ENCODE peak calls at places on chromosomes 11 and 22, in nine cellular contexts. Q, Y, E, P, S, I, G, F and W are unnamed samples.

GRCh38 chr11:17353228-17354021 is 1.8 kb downstream of the NCR3LG1 start:
- DNase-seq in Q (peak), Y (peak), E (peak), P (peak), S (no peak), I (peak), G (peak), F (peak), W (no peak)

GRCh38 chr11:284081-285020 is 4.6 kb upstream of the PGGHG start:
- DNase-seq in Q (peak), Y (no peak), E (no peak), P (no peak), S (no peak), I (no peak), G (no peak), F (peak), W (no peak)

GRCh38 chr11:36362902-36363301 is 66.8 kb downstream of the PRR5L start:
- DNase-seq in Q (no peak), Y (no peak), E (no peak), P (no peak), S (no peak), I (peak), G (no peak), F (no peak), W (peak)

GRCh38 chr11:34238966-34239365 is 118.8 kb downstream of the ABTB2 start:
- DNase-seq in Q (no peak), Y (no peak), E (no peak), P (no peak), S (no peak), I (no peak), G (no peak), F (no peak), W (no peak)

GRCh38 chr11:43756575-43756974 is 76.0 kb downstream of the HSD17B12 start:
- DNase-seq in Q (no peak), Y (no peak), E (no peak), P (no peak), S (no peak), I (peak), G (no peak), F (no peak), W (no peak)

GRCh38 chr11:6418199-6418957 is 516 bp downstream of the APBB1 start:
- DNase-seq in Q (no peak), Y (no peak), E (peak), P (peak), S (no peak), I (no peak), G (no peak), F (no peak), W (no peak)

GRCh38 chr22:20956258-20957117 is 10.6 kb upstream of the AIFM3 start:
- DNase-seq in Q (peak), Y (no peak), E (peak), P (no peak), S (no peak), I (peak), G (peak), F (no peak), W (no peak)

GRCh38 chr11:90179923-90180322 is 42.9 kb downstream of the CHORDC1 start:
- DNase-seq in Q (no peak), Y (no peak), E (no peak), P (no peak), S (no peak), I (no peak), G (no peak), F (no peak), W (no peak)

GRCh38 chr11:14179126-14179820 is 179.7 kb downstream of the RRAS2 start:
- DNase-seq in Q (no peak), Y (no peak), E (no peak), P (no peak), S (no peak), I (peak), G (no peak), F (no peak), W (peak)

GRCh38 chr11:133197425-133197824 is 334.9 kb downstream of the OPCML start:
- DNase-seq in Q (no peak), Y (no peak), E (no peak), P (no peak), S (no peak), I (no peak), G (no peak), F (no peak), W (peak)

GRCh38 chr22:49462795-49463194 is 364.9 kb downstream of the BRD1 start:
- DNase-seq in Q (no peak), Y (no peak), E (no peak), P (no peak), S (no peak), I (no peak), G (no peak), F (no peak), W (no peak)

GRCh38 chr11:122069946-122070345 is 46.1 kb downstream of the BLID start:
- DNase-seq in Q (no peak), Y (peak), E (peak), P (peak), S (no peak), I (peak), G (no peak), F (peak), W (no peak)

GRCh38 chr11:131626761-131627160 is 256.3 kb downstream of the NTM start:
- DNase-seq in Q (no peak), Y (no peak), E (no peak), P (no peak), S (no peak), I (no peak), G (no peak), F (no peak), W (peak)

GRCh38 chr11:9858822-9859221 is 194.9 kb downstream of the SWAP70 start:
- DNase-seq in Q (no peak), Y (no peak), E (no peak), P (peak), S (no peak), I (peak), G (no peak), F (no peak), W (no peak)

GRCh38 chr11:82776377-82776776 is 42.7 kb upstream of the FAM181B start:
- DNase-seq in Q (no peak), Y (no peak), E (no peak), P (no peak), S (no peak), I (no peak), G (no peak), F (no peak), W (no peak)

GRCh38 chr11:18106688-18107087 is 806 bp upstream of the SAAL1 start:
- DNase-seq in Q (no peak), Y (no peak), E (no peak), P (peak), S (no peak), I (peak), G (no peak), F (no peak), W (no peak)

GRCh38 chr11:119095066-119095880 is 6.4 kb downstream of the DPAGT1 start:
- DNase-seq in Q (peak), Y (peak), E (peak), P (peak), S (peak), I (peak), G (peak), F (peak), W (peak)
- TF ChIP-seq POLR2A in Q (peak), Y (peak), E (peak), P (peak), S (peak), I (peak), G (peak), F (peak), W (peak)

GRCh38 chr11:67428052-67429001 is at the start of gene RPS6KB2:
- DNase-seq in Q (peak), Y (peak), E (peak), P (peak), S (peak), I (peak), G (peak), F (peak), W (peak)
- TF ChIP-seq CTCF in Q (no peak), Y (no peak), E (no peak), P (no peak), S (no peak), I (no peak), G (no peak), F (no peak), W (no peak)

GRCh38 chr11:114159802-114160588 is 100.5 kb downstream of the ZBTB16 start:
- DNase-seq in Q (no peak), Y (peak), E (peak), P (peak), S (peak), I (peak), G (peak), F (peak), W (peak)

GRCh38 chr11:114159320-114159719 is 99.8 kb downstream of the ZBTB16 start:
- DNase-seq in Q (no peak), Y (no peak), E (no peak), P (peak), S (no peak), I (no peak), G (no peak), F (no peak), W (no peak)

GRCh38 chr11:114162719-114163123 is 103.2 kb downstream of the ZBTB16 start:
- DNase-seq in Q (no peak), Y (peak), E (peak), P (peak), S (peak), I (peak), G (peak), F (peak), W (peak)

GRCh38 chr11:114161486-114162250 is 102.2 kb downstream of the ZBTB16 start:
- DNase-seq in Q (no peak), Y (no peak), E (no peak), P (no peak), S (no peak), I (no peak), G (no peak), F (no peak), W (no peak)

DNA sequence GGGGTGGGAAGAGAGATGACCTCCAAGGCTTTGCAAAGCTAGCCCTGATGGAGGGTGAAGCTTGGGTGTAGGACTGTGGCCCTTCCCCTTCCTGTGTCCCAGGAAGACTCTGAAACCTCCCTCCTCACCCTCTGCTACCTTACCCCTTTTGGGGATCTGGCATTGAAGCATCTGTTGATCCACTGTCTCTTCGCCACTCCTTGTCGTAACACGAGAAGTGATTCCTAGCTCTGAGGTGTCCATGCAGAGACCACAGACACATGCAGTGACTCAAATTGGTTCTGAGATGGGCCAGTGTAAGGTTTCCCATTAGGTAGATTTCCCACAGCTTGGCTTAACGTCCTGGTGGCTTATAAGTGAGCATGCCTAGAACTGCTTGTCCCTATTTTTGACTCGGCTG is 101.4 kb downstream of the ZBTB16 start:
- DNase-seq in Q (no peak), Y (no peak), E (no peak), P (no peak), S (no peak), I (no peak), G (no peak), F (no peak), W (no peak)
- H3K4me3 ChIP-seq in Q (no peak), Y (no peak), E (no peak), P (no peak), S (peak), I (no peak), G (no peak), F (peak), W (peak)

DNA sequence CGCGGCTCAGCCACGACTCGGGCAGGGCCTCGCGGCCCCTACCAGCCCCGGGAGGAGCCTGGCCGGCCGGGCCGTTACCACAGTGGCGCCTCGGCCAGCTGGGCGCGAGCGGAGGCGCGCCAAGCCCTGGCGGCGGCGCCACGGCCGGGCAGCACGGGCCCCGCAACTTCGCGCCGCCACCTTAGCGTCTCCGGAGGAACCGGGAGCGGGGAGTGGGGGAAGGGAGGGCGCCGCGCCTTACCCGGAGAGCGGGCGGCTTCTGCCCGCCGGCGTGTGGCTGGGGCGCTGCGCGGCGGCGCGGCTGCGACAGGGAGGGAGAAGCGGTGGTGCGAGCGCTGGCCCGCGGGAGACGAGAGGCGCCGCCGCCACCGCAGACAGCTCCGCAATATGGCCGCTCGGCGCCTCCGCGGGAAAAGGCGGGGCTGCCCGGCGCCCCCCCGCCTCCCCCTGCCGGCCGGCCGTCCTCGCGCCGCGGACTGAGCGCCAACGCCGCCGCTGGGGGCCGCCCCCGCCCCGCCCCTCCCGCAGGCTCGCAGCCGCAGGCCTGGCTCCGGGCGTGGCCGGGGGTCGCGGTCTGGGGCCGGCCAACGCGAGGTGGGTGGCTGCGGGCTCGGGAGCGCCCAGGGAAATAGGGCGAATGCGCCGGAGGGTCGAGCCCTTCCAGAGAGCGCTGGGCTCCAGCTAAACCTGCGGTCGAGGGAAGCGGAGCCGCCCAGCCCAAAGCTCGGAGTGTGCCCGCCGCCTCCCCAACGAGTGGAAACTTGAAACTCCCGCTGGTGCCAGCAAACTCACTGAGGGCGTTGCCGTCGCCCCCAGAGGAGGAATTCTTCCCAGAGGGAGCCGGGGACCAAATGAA is at the start of gene RDX:
- DNase-seq in Q (peak), Y (peak), E (peak), P (peak), S (no peak), I (peak), G (peak), F (peak), W (no peak)
- TF ChIP-seq POLR2A in Q (no peak), Y (no peak), E (no peak), P (peak), S (peak), I (peak), G (peak), F (peak), W (peak)

GRCh38 chr11:93361435-93361834 is 30.9 kb downstream of the DEUP1 start:
- DNase-seq in Q (no peak), Y (no peak), E (no peak), P (no peak), S (no peak), I (no peak), G (no peak), F (no peak), W (no peak)
- TF ChIP-seq CTCF in Q (no peak), Y (peak), E (no peak), P (no peak), S (no peak), I (no peak), G (no peak), F (no peak), W (peak)

GRCh38 chr11:118574636-118575035 is 2.4 kb downstream of the ARCN1 start:
- DNase-seq in Q (no peak), Y (no peak), E (no peak), P (no peak), S (no peak), I (no peak), G (no peak), F (no peak), W (no peak)
- H3K4me3 ChIP-seq in Q (no peak), Y (peak), E (no peak), P (no peak), S (no peak), I (no peak), G (no peak), F (no peak), W (no peak)

GRCh38 chr22:36369004-36369921 is 18.5 kb downstream of the MYH9 start:
- DNase-seq in Q (no peak), Y (no peak), E (no peak), P (peak), S (no peak), I (peak), G (no peak), F (no peak), W (no peak)

GRCh38 chr22:36367479-36367878 is 20.3 kb downstream of the MYH9 start:
- DNase-seq in Q (no peak), Y (no peak), E (no peak), P (no peak), S (no peak), I (no peak), G (no peak), F (no peak), W (no peak)

GRCh38 chr22:36371920-36372319 is 15.8 kb downstream of the MYH9 start:
- DNase-seq in Q (no peak), Y (no peak), E (no peak), P (peak), S (no peak), I (peak), G (no peak), F (no peak), W (no peak)

GRCh38 chr22:36368359-36368983 is 19.3 kb downstream of the MYH9 start:
- DNase-seq in Q (no peak), Y (no peak), E (no peak), P (peak), S (no peak), I (peak), G (no peak), F (no peak), W (no peak)

GRCh38 chr22:36369922-36370781 is 17.6 kb downstream of the MYH9 start:
- DNase-seq in Q (no peak), Y (no peak), E (peak), P (peak), S (no peak), I (peak), G (no peak), F (no peak), W (no peak)
- TF ChIP-seq POLR2A in Q (no peak), Y (peak), E (peak), P (peak), S (no peak), I (no peak), G (no peak), F (no peak), W (no peak)

GRCh38 chr22:46738961-46739870 is 1.2 kb upstream of the CERK start:
- DNase-seq in Q (peak), Y (no peak), E (peak), P (peak), S (no peak), I (peak), G (peak), F (peak), W (no peak)
- TF ChIP-seq CTCF in Q (no peak), Y (peak), E (peak), P (peak), S (no peak), I (peak), G (peak), F (no peak), W (no peak)

GRCh38 chr22:19761500-19762314 is 1.1 kb downstream of the TBX1 start:
- DNase-seq in Q (no peak), Y (no peak), E (no peak), P (no peak), S (no peak), I (no peak), G (no peak), F (no peak), W (no peak)
- H3K4me3 ChIP-seq in Q (no peak), Y (no peak), E (no peak), P (peak), S (peak), I (no peak), G (peak), F (no peak), W (no peak)